ENCODE peak calls at places on chromosomes 13 and 19, in ten cellular contexts. E is cardiac fibroblast, D is pancreas, G is Caco-2, P is neural crest cell, Q is upper lobe of left lung, S is esophagus muscularis mucosa, C is spleen, N is tibial artery, U is MCF 10A. T is an unnamed sample.

GRCh38 chr19:5018224-5019015 is 49.5 kb downstream of the KDM4B start:
- DNase-seq in N (no peak), U (no peak), Q (no peak), E (peak; percentile 67), D (no peak), C (peak; percentile 42), G (no peak), S (no peak), P (no peak), T (no peak)

GRCh38 chr13:30718661-30719520 is 16.5 kb upstream of the ALOX5AP start:
- DNase-seq in C (no peak), E (peak; percentile 54), G (no peak), P (no peak), N (no peak), U (peak; percentile 70), D (no peak), Q (peak; percentile 54), S (no peak), T (no peak)

GRCh38 chr13:73351730-73352129 is 292.9 kb downstream of the KLF5 start:
- DNase-seq in S (no peak), G (no peak), N (no peak), U (no peak), E (no peak), D (no peak), P (no peak), Q (no peak), C (no peak), T (no peak)

GRCh38 chr19:8194528-8195275 is 14.5 kb upstream of the CERS4 start:
- DNase-seq in U (no peak), C (peak; percentile 92), S (no peak), G (no peak), E (no peak), D (no peak), Q (peak; percentile 37), N (no peak), P (no peak), T (no peak)

GRCh38 chr13:24215732-24216131 is 55.2 kb downstream of the SPATA13 start:
- DNase-seq in E (peak; percentile 77), U (no peak), G (no peak), S (no peak), P (no peak), C (no peak), D (peak; percentile 78), N (no peak), Q (peak; percentile 48), T (no peak)

GRCh38 chr13:33353210-33353609 is 67.7 kb upstream of the STARD13 start:
- DNase-seq in N (peak; percentile 85), Q (peak; percentile 82), G (no peak), D (no peak), P (no peak), E (no peak), U (no peak), S (peak; percentile 93), C (peak; percentile 83), T (peak; percentile 39)

GRCh38 chr19:7545904-7546303 is 10.4 kb downstream of the PNPLA6 start:
- DNase-seq in S (no peak), C (no peak), E (no peak), G (no peak), N (no peak), P (no peak), U (no peak), D (no peak), Q (no peak), T (no peak)

GRCh38 chr19:45876411-45877197 is 9.3 kb downstream of the IRF2BP1 start:
- DNase-seq in D (peak; percentile 82), E (peak; percentile 78), U (no peak), P (no peak), Q (peak; percentile 67), S (no peak), C (no peak), G (no peak), N (no peak), T (peak; percentile 75)

GRCh38 chr13:20116213-20116612 is 44.6 kb downstream of the GJA3 start:
- DNase-seq in U (no peak), N (no peak), D (no peak), S (no peak), G (no peak), C (no peak), Q (no peak), P (no peak), E (no peak), T (no peak)

GRCh38 chr19:37699057-37699456 is 20.5 kb downstream of the ZNF607 start:
- DNase-seq in U (no peak), N (no peak), G (no peak), S (no peak), P (no peak), C (no peak), E (no peak), D (no peak), Q (no peak), T (no peak)

GRCh38 chr13:41645313-41645712 is 188.0 kb downstream of the RGCC start:
- DNase-seq in E (peak; percentile 85), P (no peak), C (no peak), S (no peak), U (peak; percentile 61), N (peak; percentile 82), G (peak; percentile 86), Q (peak; percentile 34), D (no peak), T (no peak)

GRCh38 chr19:43504426-43505185 is at the start of gene PHLDB3:
- DNase-seq in E (peak; percentile 18), S (no peak), Q (peak; percentile 30), P (no peak), D (peak; percentile 69), N (peak; percentile 75), G (peak; percentile 78), U (no peak), C (peak; percentile 90), T (no peak)

GRCh38 chr13:114142640-114143490 is 10.4 kb upstream of the RASA3 start:
- DNase-seq in S (no peak), D (peak; percentile 87), P (no peak), N (peak; percentile 65), G (no peak), U (no peak), Q (peak; percentile 66), E (no peak), C (peak; percentile 92), T (no peak)

GRCh38 chr13:85798999-85799646 is at the start of gene SLITRK6:
- DNase-seq in S (no peak), P (no peak), G (no peak), C (no peak), E (peak; percentile 46), N (no peak), Q (no peak), D (no peak), U (peak; percentile 90), T (no peak)

GRCh38 chr13:41611385-41611784 is 154.0 kb downstream of the RGCC start:
- DNase-seq in S (no peak), C (no peak), G (peak; percentile 46), N (no peak), E (no peak), D (no peak), P (no peak), Q (no peak), U (no peak), T (no peak)

GRCh38 chr19:12365372-12366162 is at the start of gene ZNF442:
- DNase-seq in D (peak; percentile 94), S (peak; percentile 99), C (peak; percentile 95), G (peak; percentile 96), N (peak; percentile 99), E (peak; percentile 98), U (peak; percentile 3), P (peak; percentile 93), Q (peak; percentile 96), T (peak; percentile 96)
- TF ChIP-seq CTCF in D (peak; percentile 55), S (peak; percentile 83), C (peak; percentile 49), G (peak; percentile 42), N (peak; percentile 75), E (peak; percentile 87), U (no peak), P (peak; percentile 62), Q (peak; percentile 78), T (peak; percentile 42)

GRCh38 chr13:29384466-29384865 is 211.0 kb downstream of the SLC7A1 start:
- DNase-seq in U (no peak), E (peak; percentile 1), N (no peak), G (no peak), P (no peak), C (no peak), Q (no peak), S (no peak), D (no peak), T (no peak)

GRCh38 chr13:29382021-29382420 is 213.5 kb downstream of the SLC7A1 start:
- DNase-seq in Q (no peak), C (no peak), N (no peak), P (no peak), S (peak; percentile 81), G (no peak), E (no peak), U (no peak), D (no peak), T (no peak)

GRCh38 chr13:29383476-29383875 is 212.0 kb downstream of the SLC7A1 start:
- DNase-seq in U (no peak), P (no peak), G (no peak), S (peak; percentile 86), C (no peak), Q (no peak), D (no peak), N (no peak), E (no peak), T (no peak)

GRCh38 chr13:29379281-29379680 is 216.2 kb downstream of the SLC7A1 start:
- DNase-seq in E (no peak), D (no peak), G (no peak), N (no peak), C (no peak), Q (no peak), S (peak; percentile 70), U (no peak), P (no peak), T (no peak)
- TF ChIP-seq CTCF in E (no peak), D (no peak), G (no peak), N (no peak), C (no peak), Q (no peak), S (no peak), U (no peak), P (no peak), T (no peak)

DNA sequence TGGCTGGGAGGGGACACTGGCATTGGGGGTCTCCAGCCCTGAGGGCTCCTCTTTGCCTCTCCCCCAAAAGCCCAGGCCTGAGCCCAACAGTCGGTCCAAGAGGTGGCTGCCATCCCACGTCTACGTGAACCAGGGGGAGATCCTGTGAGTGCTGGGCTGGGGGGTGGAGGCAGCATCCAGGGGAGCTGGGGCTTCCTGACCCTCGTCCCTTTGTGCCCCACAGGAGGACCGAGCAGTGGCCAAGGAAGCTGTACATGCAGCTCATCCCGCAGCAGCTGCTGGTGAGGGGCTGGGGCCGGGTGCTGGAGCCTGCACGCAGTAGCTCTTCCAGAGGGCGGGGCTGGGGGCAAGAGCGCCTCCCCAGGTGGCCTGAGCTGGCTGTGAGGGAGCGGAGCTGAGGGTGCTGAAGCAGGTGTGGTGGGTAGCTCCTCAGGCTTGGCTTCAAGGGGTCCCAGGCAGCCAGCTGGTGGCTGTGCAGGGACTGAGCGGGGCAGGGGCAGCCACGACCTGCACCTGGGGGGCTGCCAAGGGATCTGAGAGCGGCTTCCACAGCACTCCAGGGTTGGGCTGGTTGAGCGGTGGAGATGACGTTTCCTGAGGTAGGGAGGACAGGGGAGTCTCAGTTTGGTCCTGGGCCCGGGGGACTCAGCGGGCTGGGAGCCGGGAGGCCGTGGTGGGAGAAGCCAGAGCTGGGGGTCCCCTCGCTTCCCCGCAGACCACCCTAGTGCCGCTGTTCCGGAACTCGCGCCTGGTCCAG is 7.1 kb downstream of the PTOV1 start:
- DNase-seq in U (no peak), G (no peak), N (no peak), P (no peak), S (no peak), D (peak; percentile 47), Q (no peak), E (no peak), C (no peak), T (no peak)
- TF ChIP-seq CTCF in U (no peak), G (no peak), N (no peak), P (no peak), S (no peak), D (no peak), Q (no peak), E (no peak), C (no peak), T (no peak)

GRCh38 chr19:41887711-41888382 is 4.9 kb downstream of the ARHGEF1 start:
- DNase-seq in P (no peak), N (no peak), U (peak; percentile 90), S (no peak), C (peak; percentile 93), G (peak; percentile 96), Q (peak; percentile 91), D (peak; percentile 65), E (no peak), T (peak; percentile 75)
- TF ChIP-seq CTCF in P (no peak), N (no peak), U (peak; percentile 33), S (no peak), C (no peak), G (peak; percentile 54), Q (peak; percentile 19), D (no peak), E (peak; percentile 8), T (peak; percentile 62)